ENCODE peak calls at places on chromosomes 2 and 18, in eight cellular contexts. V, W, O, C, E, J, M and F are unnamed samples. For H3K36me3, the result is how much of the 10 kb centered on the place peaks cover.

GRCh38 chr18:74234326-74235171 is 57.2 kb downstream of the CYB5A start:
- DNase-seq in M (no peak), W (no peak), O (no peak), V (no peak), C (no peak), E (no peak), J (no peak), F (no peak)

GRCh38 chr18:8800876-8801262 is 95.5 kb downstream of the MTCL1 start:
- DNase-seq in O (no peak), C (peak), V (no peak), J (no peak), W (no peak), E (no peak), M (no peak), F (peak)

GRCh38 chr2:121634354-121635307 is 14.6 kb downstream of the CLASP1 start:
- DNase-seq in V (no peak), W (no peak), C (peak), J (no peak), M (peak), E (no peak), O (no peak), F (no peak)

GRCh38 chr2:183903026-183903425 is 695.3 kb upstream of the ZNF804A start:
- DNase-seq in O (no peak), W (no peak), C (no peak), M (no peak), E (no peak), J (no peak), V (no peak), F (no peak)

GRCh38 chr2:46683541-46683940 is 204.2 kb downstream of the TMEM247 start:
- DNase-seq in C (no peak), O (no peak), M (no peak), J (no peak), W (no peak), E (no peak), V (no peak), F (no peak)

GRCh38 chr2:66305714-66306113 is 129.2 kb upstream of the MEIS1 start:
- DNase-seq in V (no peak), E (no peak), O (no peak), W (peak), C (no peak), M (no peak), J (no peak), F (no peak)

GRCh38 chr2:26175716-26176615 is 3.1 kb downstream of the GAREM2 start:
- DNase-seq in W (no peak), J (peak), O (no peak), V (no peak), M (no peak), C (no peak), E (no peak), F (peak)

GRCh38 chr2:177422271-177422670 is 29.7 kb downstream of the AGPS start:
- DNase-seq in E (no peak), C (no peak), V (no peak), W (no peak), J (no peak), M (no peak), O (no peak), F (no peak)

GRCh38 chr18:75317300-75317699 is 106.7 kb downstream of the TSHZ1 start:
- DNase-seq in E (no peak), W (no peak), M (no peak), O (no peak), C (no peak), J (no peak), V (no peak), F (no peak)

GRCh38 chr2:134244091-134244490 is 9.8 kb upstream of the MGAT5 start:
- DNase-seq in V (no peak), M (no peak), E (no peak), J (no peak), W (no peak), C (no peak), O (no peak), F (no peak)

GRCh38 chr2:174336403-174337336 is 1.9 kb downstream of the SP9 start:
- DNase-seq in O (peak), C (peak), E (peak), M (no peak), W (no peak), J (no peak), V (no peak), F (peak)

GRCh38 chr2:224436634-224437033 is 34.7 kb upstream of the FAM124B start:
- DNase-seq in J (no peak), M (no peak), C (no peak), V (no peak), O (no peak), E (no peak), W (no peak), F (no peak)

GRCh38 chr2:70948350-70949003 is 12.8 kb downstream of the ATP6V1B1 start:
- DNase-seq in J (peak), V (peak), E (peak), M (no peak), C (peak), O (peak), W (peak), F (peak)

GRCh38 chr2:9975805-9976447 is 24.4 kb downstream of the GRHL1 start:
- DNase-seq in W (no peak), J (no peak), V (no peak), M (peak), E (no peak), O (no peak), C (peak), F (no peak)
- H3K36me3 ChIP-seq in W (under half), J (under half), V (under half), M (under half), E (under half), O (under half), C (under half), F (under half)

DNA sequence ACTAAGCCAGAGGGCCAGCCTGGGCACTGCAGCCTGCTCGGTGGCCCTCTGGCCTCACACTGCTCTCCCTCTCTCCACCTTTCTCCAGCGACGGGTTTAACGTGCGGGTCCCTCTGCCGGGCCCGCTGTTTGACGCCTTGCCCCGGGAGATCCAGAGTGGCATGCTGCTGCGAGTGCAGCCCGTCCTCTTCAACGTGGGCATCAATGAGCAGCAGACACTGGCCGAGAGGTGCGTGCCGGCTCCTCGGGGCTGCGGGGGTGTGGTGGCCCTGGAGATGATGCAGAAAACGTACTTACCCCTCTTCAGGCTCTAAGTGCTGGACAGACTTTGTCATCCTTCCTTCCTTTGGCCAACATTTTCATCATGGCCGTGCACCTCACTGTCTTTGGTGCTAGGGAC is 42.4 kb downstream of the COA5 start:
- DNase-seq in E (no peak), V (no peak), C (no peak), W (no peak), J (no peak), O (no peak), M (no peak), F (no peak)
- H3K36me3 ChIP-seq in E (under half), V (half or more), C (under half), W (half or more), J (under half), O (half or more), M (under half), F (half or more)

DNA sequence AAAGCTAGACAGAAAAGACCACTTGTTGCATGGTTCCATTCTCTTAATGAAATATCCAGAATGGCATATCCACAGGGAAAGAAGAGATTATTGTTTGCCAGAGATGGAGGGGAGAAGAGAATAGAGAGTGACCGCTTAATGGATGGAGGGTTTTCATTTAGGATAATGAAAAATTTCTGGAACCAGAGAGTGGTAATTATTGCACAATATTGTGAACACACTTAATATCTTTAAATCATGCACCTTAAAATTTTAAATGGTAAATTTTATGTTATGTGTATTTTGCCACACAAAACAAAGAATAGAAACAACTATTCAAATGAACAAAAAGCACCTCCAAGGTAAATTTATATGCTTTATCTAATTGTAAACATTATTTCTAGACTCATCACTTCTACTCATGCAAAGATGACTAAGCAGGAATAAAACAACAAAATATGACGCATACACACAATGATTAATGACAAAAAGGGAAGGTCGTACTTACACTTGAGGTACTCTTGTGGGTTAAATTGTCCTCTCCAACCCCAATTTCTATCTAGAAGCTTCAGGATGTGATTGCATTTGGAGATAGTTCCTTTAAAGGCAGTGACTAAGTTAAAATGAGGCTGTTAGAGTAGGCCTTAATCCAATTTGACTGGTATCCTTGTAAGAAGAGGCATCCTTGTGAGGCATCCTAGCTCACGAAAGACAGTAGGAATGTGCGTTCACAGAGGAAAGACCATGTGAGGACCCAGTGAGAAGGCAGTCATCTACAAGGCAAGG is 18.7 kb upstream of the DHRS9 start:
- DNase-seq in O (no peak), M (no peak), W (no peak), C (no peak), V (no peak), E (no peak), J (no peak), F (no peak)
- H3K36me3 ChIP-seq in O (under half), M (under half), W (under half), C (under half), V (under half), E (under half), J (under half), F (under half)

GRCh38 chr18:79695269-79695668 is 15.7 kb downstream of the CTDP1 start:
- DNase-seq in O (no peak), W (no peak), J (no peak), V (no peak), C (no peak), M (no peak), E (no peak), F (no peak)
- H3K36me3 ChIP-seq in O (under half), W (under half), J (under half), V (under half), C (under half), M (under half), E (under half), F (under half)

DNA sequence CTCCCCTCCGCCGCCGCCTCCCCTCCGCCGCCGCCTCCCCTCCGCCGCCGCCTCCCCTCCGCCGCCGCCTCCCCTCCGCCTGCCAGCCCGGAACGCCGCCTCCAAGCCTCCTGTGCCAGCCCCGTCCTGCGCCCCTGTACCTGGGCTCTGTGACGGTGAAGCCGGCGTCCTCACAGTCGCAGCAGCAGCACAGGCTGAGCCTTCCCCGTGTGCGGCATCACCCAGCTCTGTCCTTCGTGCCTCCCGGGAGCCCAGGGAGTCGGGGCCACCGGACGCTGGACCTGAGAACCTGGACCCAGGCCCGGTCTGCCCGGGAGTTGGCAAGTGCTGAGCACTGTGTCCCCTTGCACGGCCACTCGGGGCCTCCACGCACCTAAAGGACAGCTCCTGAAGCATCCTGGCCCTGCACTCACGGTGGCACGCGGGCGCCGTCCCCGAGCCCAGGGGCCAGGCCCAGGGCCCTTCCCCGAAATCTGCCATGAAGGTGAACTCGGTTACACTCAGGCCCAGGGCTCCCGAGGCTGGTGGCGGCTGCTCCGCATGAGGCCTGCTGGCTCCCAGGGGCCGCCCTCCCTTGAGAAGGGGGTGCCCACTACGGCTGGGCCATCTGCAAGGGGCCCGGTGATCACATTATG is 32.9 kb downstream of the RTP5 start:
- DNase-seq in W (no peak), E (peak), O (no peak), M (no peak), C (no peak), V (no peak), J (no peak), F (peak)
- H3K36me3 ChIP-seq in W (under half), E (under half), O (under half), M (under half), C (under half), V (under half), J (under half), F (under half)

DNA sequence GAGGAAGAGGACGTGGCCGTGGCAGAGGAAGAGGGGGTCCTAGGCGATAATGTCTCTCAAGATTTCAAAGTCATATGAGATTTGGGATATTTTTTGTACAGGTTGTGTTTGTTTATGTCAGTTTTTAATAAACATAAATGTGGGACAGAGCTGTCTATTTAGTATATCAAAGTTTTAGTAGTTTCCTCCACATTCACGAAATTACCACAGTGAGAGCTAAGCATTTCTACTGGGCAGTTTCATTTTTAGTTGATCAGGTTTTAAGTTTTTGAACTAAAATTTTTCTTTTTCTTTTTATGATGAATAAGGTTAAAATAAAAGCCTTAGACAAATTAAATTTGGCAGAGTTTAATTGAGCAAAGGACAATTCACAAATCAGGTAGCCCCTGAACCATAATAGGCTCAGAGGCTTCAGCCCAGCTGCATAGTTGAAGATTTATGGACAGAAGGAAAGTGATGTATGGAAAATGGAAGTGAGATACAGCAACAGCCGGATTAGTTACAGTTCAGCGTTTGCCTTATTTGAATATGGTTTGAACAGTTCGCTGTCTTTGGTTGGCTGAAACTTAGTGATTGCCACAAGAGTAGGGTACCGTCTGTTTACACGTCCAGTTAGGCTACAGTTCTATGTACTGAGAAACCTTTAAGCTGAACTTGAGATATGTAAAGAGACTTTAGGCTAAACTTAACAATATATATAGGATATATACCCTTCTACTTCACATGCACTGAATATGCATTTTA is 17.1 kb downstream of the SNRPD1 start:
- DNase-seq in J (no peak), V (no peak), W (no peak), E (no peak), O (no peak), M (no peak), C (no peak), F (no peak)
- H3K36me3 ChIP-seq in J (under half), V (under half), W (half or more), E (under half), O (under half), M (under half), C (under half), F (half or more)

GRCh38 chr2:112251211-112251721 is 3.6 kb downstream of the ZC3H8 start:
- DNase-seq in E (no peak), C (no peak), J (no peak), O (no peak), M (no peak), W (no peak), V (no peak), F (no peak)
- H3K36me3 ChIP-seq in E (under half), C (under half), J (under half), O (under half), M (under half), W (under half), V (under half), F (under half)